ENCODE peak calls at places on chromosomes 11 and 22, in ten cellular contexts. One of them, this sample, is unnamed.

GRCh38 chr22:37176464-37177061 is 11.5 kb downstream of the C1QTNF6 start:
- DNase-seq in A549: no peak
- DNase-seq in heart left ventricle: peak; percentile 83
- DNase-seq in mesendoderm: no peak
- DNase-seq in spleen: peak; percentile 84
- DNase-seq in transverse colon: peak; percentile 52
- DNase-seq in H9: no peak
- DNase-seq in tibial nerve: peak; percentile 69
- DNase-seq in IMR-90: peak; percentile 78
- DNase-seq in dorsolateral prefrontal cortex: peak; percentile 46
- DNase-seq in this sample: no peak

GRCh38 chr11:746289-747175 is 732 bp upstream of the TALDO1 start:
- DNase-seq in dorsolateral prefrontal cortex: peak; percentile 71
- DNase-seq in A549: peak; percentile 45
- DNase-seq in H9: peak; percentile 65
- DNase-seq in IMR-90: peak; percentile 24
- DNase-seq in tibial nerve: no peak
- DNase-seq in spleen: peak; percentile 67
- DNase-seq in mesendoderm: peak; percentile 65
- DNase-seq in heart left ventricle: no peak
- DNase-seq in transverse colon: no peak
- DNase-seq in this sample: peak; percentile 67

GRCh38 chr11:64241430-64242153 is 697 bp downstream of the FKBP2 start:
- DNase-seq in H9: peak; percentile 99
- DNase-seq in spleen: peak; percentile 100
- DNase-seq in A549: peak; percentile 75
- DNase-seq in mesendoderm: peak; percentile 99
- DNase-seq in tibial nerve: peak; percentile 97
- DNase-seq in IMR-90: peak; percentile 99
- DNase-seq in transverse colon: peak; percentile 100
- DNase-seq in heart left ventricle: peak; percentile 100
- DNase-seq in dorsolateral prefrontal cortex: peak; percentile 100
- DNase-seq in this sample: peak; percentile 100

GRCh38 chr22:49964493-49965290 is 4.1 kb downstream of the PIM3 start:
- DNase-seq in spleen: peak; percentile 78
- DNase-seq in transverse colon: peak; percentile 17
- DNase-seq in heart left ventricle: peak; percentile 16
- DNase-seq in IMR-90: no peak
- DNase-seq in H9: peak; percentile 23
- DNase-seq in tibial nerve: no peak
- DNase-seq in mesendoderm: no peak
- DNase-seq in A549: no peak
- DNase-seq in dorsolateral prefrontal cortex: peak; percentile 33
- DNase-seq in this sample: no peak

GRCh38 chr22:26526165-26526564 is 13.9 kb upstream of the TFIP11 start:
- DNase-seq in dorsolateral prefrontal cortex: no peak
- DNase-seq in H9: no peak
- DNase-seq in mesendoderm: no peak
- DNase-seq in spleen: no peak
- DNase-seq in IMR-90: no peak
- DNase-seq in heart left ventricle: no peak
- DNase-seq in transverse colon: no peak
- DNase-seq in tibial nerve: no peak
- DNase-seq in A549: no peak
- DNase-seq in this sample: no peak

GRCh38 chr22:25841775-25842174 is 99.8 kb downstream of the MYO18B start:
- DNase-seq in A549: no peak
- DNase-seq in dorsolateral prefrontal cortex: no peak
- DNase-seq in transverse colon: no peak
- DNase-seq in H9: no peak
- DNase-seq in spleen: no peak
- DNase-seq in mesendoderm: no peak
- DNase-seq in IMR-90: no peak
- DNase-seq in tibial nerve: no peak
- DNase-seq in heart left ventricle: no peak
- DNase-seq in this sample: no peak

GRCh38 chr11:33742249-33742851 is 6.1 kb upstream of the CD59 start:
- DNase-seq in A549: no peak
- DNase-seq in transverse colon: no peak
- DNase-seq in mesendoderm: no peak
- DNase-seq in dorsolateral prefrontal cortex: no peak
- DNase-seq in tibial nerve: no peak
- DNase-seq in spleen: no peak
- DNase-seq in heart left ventricle: no peak
- DNase-seq in H9: no peak
- DNase-seq in IMR-90: no peak
- DNase-seq in this sample: no peak

GRCh38 chr11:9953994-9954626 is 290.2 kb downstream of the SWAP70 start:
- DNase-seq in IMR-90: peak; percentile 65
- DNase-seq in tibial nerve: no peak
- DNase-seq in transverse colon: no peak
- DNase-seq in heart left ventricle: no peak
- DNase-seq in A549: peak; percentile 32
- DNase-seq in dorsolateral prefrontal cortex: no peak
- DNase-seq in H9: no peak
- DNase-seq in spleen: no peak
- DNase-seq in mesendoderm: no peak
- DNase-seq in this sample: no peak

GRCh38 chr11:77175869-77176539 is 48.0 kb downstream of the MYO7A start:
- DNase-seq in mesendoderm: peak; percentile 87
- DNase-seq in spleen: peak; percentile 86
- DNase-seq in H9: peak; percentile 88
- DNase-seq in A549: no peak
- DNase-seq in dorsolateral prefrontal cortex: no peak
- DNase-seq in tibial nerve: peak; percentile 22
- DNase-seq in IMR-90: no peak
- DNase-seq in transverse colon: no peak
- DNase-seq in heart left ventricle: peak; percentile 49
- DNase-seq in this sample: no peak

GRCh38 chr11:14589421-14589820 is 54.2 kb upstream of the PDE3B start:
- DNase-seq in tibial nerve: no peak
- DNase-seq in spleen: no peak
- DNase-seq in IMR-90: no peak
- DNase-seq in mesendoderm: no peak
- DNase-seq in transverse colon: no peak
- DNase-seq in A549: no peak
- DNase-seq in heart left ventricle: no peak
- DNase-seq in H9: no peak
- DNase-seq in dorsolateral prefrontal cortex: no peak
- DNase-seq in this sample: no peak

GRCh38 chr11:40204228-40204627 is 1255.2 kb downstream of the LRRC4C start:
- DNase-seq in mesendoderm: no peak
- DNase-seq in IMR-90: no peak
- DNase-seq in H9: no peak
- DNase-seq in heart left ventricle: no peak
- DNase-seq in transverse colon: no peak
- DNase-seq in spleen: no peak
- DNase-seq in tibial nerve: no peak
- DNase-seq in A549: no peak
- DNase-seq in dorsolateral prefrontal cortex: no peak
- DNase-seq in this sample: no peak

GRCh38 chr11:102632026-102632425 is 6.9 kb upstream of the MMP20 start:
- DNase-seq in transverse colon: no peak
- DNase-seq in spleen: no peak
- DNase-seq in A549: no peak
- DNase-seq in heart left ventricle: no peak
- DNase-seq in dorsolateral prefrontal cortex: no peak
- DNase-seq in mesendoderm: no peak
- DNase-seq in H9: no peak
- DNase-seq in IMR-90: peak; percentile 44
- DNase-seq in tibial nerve: no peak
- DNase-seq in this sample: no peak

GRCh38 chr11:75339685-75340409 is 11.6 kb downstream of the ARRB1 start:
- DNase-seq in dorsolateral prefrontal cortex: no peak
- DNase-seq in H9: no peak
- DNase-seq in A549: peak; percentile 58
- DNase-seq in spleen: no peak
- DNase-seq in heart left ventricle: peak; percentile 54
- DNase-seq in mesendoderm: peak; percentile 69
- DNase-seq in IMR-90: no peak
- DNase-seq in tibial nerve: no peak
- DNase-seq in transverse colon: no peak
- DNase-seq in this sample: no peak

GRCh38 chr22:48071828-48072227 is 1309.4 kb downstream of the TBC1D22A start:
- DNase-seq in dorsolateral prefrontal cortex: no peak
- DNase-seq in tibial nerve: no peak
- DNase-seq in IMR-90: no peak
- DNase-seq in mesendoderm: no peak
- DNase-seq in heart left ventricle: no peak
- DNase-seq in spleen: no peak
- DNase-seq in transverse colon: no peak
- DNase-seq in A549: no peak
- DNase-seq in H9: no peak
- DNase-seq in this sample: no peak

GRCh38 chr11:87304350-87304749 is 266.6 kb downstream of the TMEM135 start:
- DNase-seq in mesendoderm: peak; percentile 18
- DNase-seq in tibial nerve: no peak
- DNase-seq in IMR-90: no peak
- DNase-seq in heart left ventricle: no peak
- DNase-seq in dorsolateral prefrontal cortex: no peak
- DNase-seq in transverse colon: no peak
- DNase-seq in spleen: no peak
- DNase-seq in H9: no peak
- DNase-seq in A549: no peak
- DNase-seq in this sample: no peak

GRCh38 chr11:87832216-87832615 is 343.0 kb downstream of the RAB38 start:
- DNase-seq in spleen: no peak
- DNase-seq in tibial nerve: no peak
- DNase-seq in A549: no peak
- DNase-seq in transverse colon: no peak
- DNase-seq in mesendoderm: no peak
- DNase-seq in heart left ventricle: no peak
- DNase-seq in dorsolateral prefrontal cortex: no peak
- DNase-seq in H9: no peak
- DNase-seq in IMR-90: no peak
- DNase-seq in this sample: no peak

GRCh38 chr11:44556735-44557409 is 8.6 kb upstream of the CD82 start:
- DNase-seq in H9: peak; percentile 67
- DNase-seq in tibial nerve: peak; percentile 83
- DNase-seq in dorsolateral prefrontal cortex: no peak
- DNase-seq in spleen: peak; percentile 88
- DNase-seq in IMR-90: peak; percentile 59
- DNase-seq in transverse colon: peak; percentile 65
- DNase-seq in mesendoderm: peak; percentile 78
- DNase-seq in heart left ventricle: peak; percentile 57
- DNase-seq in A549: peak; percentile 64
- DNase-seq in this sample: peak; percentile 29

GRCh38 chr11:96337541-96338530 is 5.2 kb downstream of the MAML2 start:
- DNase-seq in transverse colon: no peak
- DNase-seq in tibial nerve: no peak
- DNase-seq in mesendoderm: no peak
- DNase-seq in heart left ventricle: no peak
- DNase-seq in A549: no peak
- DNase-seq in IMR-90: peak; percentile 60
- DNase-seq in H9: no peak
- DNase-seq in spleen: peak; percentile 80
- DNase-seq in dorsolateral prefrontal cortex: no peak
- DNase-seq in this sample: no peak

GRCh38 chr11:27012254-27012921 is 18.5 kb downstream of the FIBIN start:
- DNase-seq in tibial nerve: no peak
- DNase-seq in H9: no peak
- DNase-seq in mesendoderm: peak; percentile 84
- DNase-seq in spleen: no peak
- DNase-seq in transverse colon: peak; percentile 14
- DNase-seq in IMR-90: peak; percentile 88
- DNase-seq in heart left ventricle: no peak
- DNase-seq in A549: no peak
- DNase-seq in dorsolateral prefrontal cortex: no peak
- DNase-seq in this sample: no peak

GRCh38 chr11:11978098-11978637 is 30.3 kb downstream of the DKK3 start:
- DNase-seq in transverse colon: no peak
- DNase-seq in spleen: no peak
- DNase-seq in A549: no peak
- DNase-seq in heart left ventricle: peak; percentile 6
- DNase-seq in mesendoderm: no peak
- DNase-seq in tibial nerve: no peak
- DNase-seq in dorsolateral prefrontal cortex: no peak
- DNase-seq in H9: no peak
- DNase-seq in IMR-90: no peak
- DNase-seq in this sample: no peak

GRCh38 chr11:25650319-25650718 is 681.6 kb upstream of the ANO3 start:
- DNase-seq in dorsolateral prefrontal cortex: no peak
- DNase-seq in IMR-90: no peak
- DNase-seq in A549: no peak
- DNase-seq in tibial nerve: no peak
- DNase-seq in spleen: no peak
- DNase-seq in transverse colon: no peak
- DNase-seq in heart left ventricle: no peak
- DNase-seq in mesendoderm: no peak
- DNase-seq in H9: no peak
- DNase-seq in this sample: no peak

GRCh38 chr11:30041171-30041570 is 24.3 kb upstream of the KCNA4 start:
- DNase-seq in A549: no peak
- DNase-seq in heart left ventricle: no peak
- DNase-seq in dorsolateral prefrontal cortex: no peak
- DNase-seq in spleen: peak; percentile 30
- DNase-seq in mesendoderm: no peak
- DNase-seq in transverse colon: no peak
- DNase-seq in IMR-90: no peak
- DNase-seq in H9: no peak
- DNase-seq in tibial nerve: no peak
- DNase-seq in this sample: no peak
- H3K27ac ChIP-seq in A549: no peak overlapping the region
- H3K27ac ChIP-seq in heart left ventricle: no peak overlapping the region
- H3K27ac ChIP-seq in dorsolateral prefrontal cortex: no peak overlapping the region
- H3K27ac ChIP-seq in spleen: no peak overlapping the region
- H3K27ac ChIP-seq in mesendoderm: no peak overlapping the region
- H3K27ac ChIP-seq in transverse colon: no peak overlapping the region
- H3K27ac ChIP-seq in IMR-90: no peak overlapping the region
- H3K27ac ChIP-seq in H9: no peak overlapping the region
- H3K27ac ChIP-seq in tibial nerve: no peak overlapping the region
- H3K27ac ChIP-seq in this sample: no peak overlapping the region

GRCh38 chr11:72085836-72086475 is 5.3 kb downstream of the LRRC51 start:
- DNase-seq in mesendoderm: peak; percentile 70
- DNase-seq in A549: no peak
- DNase-seq in IMR-90: no peak
- DNase-seq in heart left ventricle: no peak
- DNase-seq in tibial nerve: no peak
- DNase-seq in H9: no peak
- DNase-seq in dorsolateral prefrontal cortex: no peak
- DNase-seq in transverse colon: no peak
- DNase-seq in spleen: no peak
- DNase-seq in this sample: peak; percentile 38
- H3K27ac ChIP-seq in mesendoderm: no peak overlapping the region
- H3K27ac ChIP-seq in A549: no peak overlapping the region
- H3K27ac ChIP-seq in IMR-90: no peak overlapping the region
- H3K27ac ChIP-seq in heart left ventricle: no peak overlapping the region
- H3K27ac ChIP-seq in tibial nerve: peak overlapping the region; percentile 13
- H3K27ac ChIP-seq in H9: no peak overlapping the region
- H3K27ac ChIP-seq in dorsolateral prefrontal cortex: peak overlapping the region; percentile 74
- H3K27ac ChIP-seq in transverse colon: no peak overlapping the region
- H3K27ac ChIP-seq in spleen: no peak overlapping the region
- H3K27ac ChIP-seq in this sample: peak overlapping the region; percentile 97

GRCh38 chr11:112296044-112296443 is 35.4 kb upstream of the PLET1 start:
- DNase-seq in H9: no peak
- DNase-seq in A549: no peak
- DNase-seq in dorsolateral prefrontal cortex: no peak
- DNase-seq in spleen: no peak
- DNase-seq in IMR-90: no peak
- DNase-seq in tibial nerve: no peak
- DNase-seq in mesendoderm: no peak
- DNase-seq in heart left ventricle: no peak
- DNase-seq in transverse colon: no peak
- DNase-seq in this sample: no peak
- H3K27ac ChIP-seq in H9: no peak overlapping the region
- H3K27ac ChIP-seq in A549: no peak overlapping the region
- H3K27ac ChIP-seq in dorsolateral prefrontal cortex: no peak overlapping the region
- H3K27ac ChIP-seq in spleen: no peak overlapping the region
- H3K27ac ChIP-seq in IMR-90: no peak overlapping the region
- H3K27ac ChIP-seq in tibial nerve: no peak overlapping the region
- H3K27ac ChIP-seq in mesendoderm: no peak overlapping the region
- H3K27ac ChIP-seq in heart left ventricle: no peak overlapping the region
- H3K27ac ChIP-seq in transverse colon: no peak overlapping the region
- H3K27ac ChIP-seq in this sample: no peak overlapping the region

GRCh38 chr11:29773656-29774264 is 243.1 kb downstream of the KCNA4 start:
- DNase-seq in heart left ventricle: peak; percentile 23
- DNase-seq in transverse colon: no peak
- DNase-seq in H9: no peak
- DNase-seq in A549: no peak
- DNase-seq in mesendoderm: no peak
- DNase-seq in IMR-90: no peak
- DNase-seq in spleen: no peak
- DNase-seq in dorsolateral prefrontal cortex: peak; percentile 57
- DNase-seq in tibial nerve: no peak
- DNase-seq in this sample: no peak
- H3K27ac ChIP-seq in heart left ventricle: peak overlapping the region; percentile 56
- H3K27ac ChIP-seq in transverse colon: no peak overlapping the region
- H3K27ac ChIP-seq in H9: no peak overlapping the region
- H3K27ac ChIP-seq in A549: no peak overlapping the region
- H3K27ac ChIP-seq in mesendoderm: no peak overlapping the region
- H3K27ac ChIP-seq in IMR-90: no peak overlapping the region
- H3K27ac ChIP-seq in spleen: no peak overlapping the region
- H3K27ac ChIP-seq in dorsolateral prefrontal cortex: no peak overlapping the region
- H3K27ac ChIP-seq in tibial nerve: no peak overlapping the region
- H3K27ac ChIP-seq in this sample: peak overlapping the region; percentile 65